ENCODE peak calls at places on chromosome 2, in ten cellular contexts. Q is stimulated activated CD4-positive, alpha-beta T cell treated with anti-CD3 and anti-CD28 coated beads, Interleukin-2, amount 100 ng/mL, for 48 hours; R is kidney tubule cell; M is AG08396; E is activated CD4-positive, alpha-beta T cell treated with anti-CD3 and anti-CD28 coated beads, Interleukin-2, amount 50 U/mL, for 1 hour; V is B cell; F is germinal center; S is memory B cell; D is ovary; A is GM12865. L is an unnamed sample.

GRCh38 chr2:237182422-237183123 is 96.9 kb downstream of the COPS8 start:
- DNase-seq in Q (no peak), R (no peak), M (no peak), E (no peak), V (no peak), F (no peak), S (no peak), D (peak; percentile 65), A (no peak), L (no peak)

GRCh38 chr2:187982668-187983067 is 309.0 kb upstream of the GULP1 start:
- DNase-seq in Q (no peak), R (peak; percentile 67), M (peak; percentile 53), E (no peak), V (peak; percentile 4), F (no peak), S (no peak), D (no peak), A (peak; percentile 67), L (no peak)

GRCh38 chr2:182625814-182626213 is 90.2 kb upstream of the DNAJC10 start:
- DNase-seq in Q (no peak), R (no peak), M (no peak), E (no peak), V (no peak), F (no peak), S (no peak), D (no peak), A (no peak), L (no peak)

GRCh38 chr2:19623488-19623887 is 265.1 kb upstream of the OSR1 start:
- DNase-seq in Q (no peak), R (peak; percentile 44), M (no peak), E (no peak), V (no peak), F (no peak), S (no peak), D (no peak), A (no peak), L (no peak)

GRCh38 chr2:20196881-20197204 is 28.1 kb downstream of the SDC1 start:
- DNase-seq in Q (no peak), R (no peak), M (no peak), E (no peak), V (no peak), F (no peak), S (no peak), D (no peak), A (no peak), L (no peak)

GRCh38 chr2:207054521-207054920 is 111.2 kb downstream of the KLF7 start:
- DNase-seq in Q (no peak), R (peak; percentile 46), M (no peak), E (no peak), V (no peak), F (no peak), S (no peak), D (no peak), A (no peak), L (no peak)

GRCh38 chr2:193101591-193101990 is 906.9 kb upstream of the TMEFF2 start:
- DNase-seq in Q (no peak), R (no peak), M (no peak), E (no peak), V (no peak), F (no peak), S (no peak), D (no peak), A (no peak), L (no peak)

GRCh38 chr2:221097949-221098348 is 474.2 kb downstream of the EPHA4 start:
- DNase-seq in Q (no peak), R (no peak), M (no peak), E (no peak), V (no peak), F (no peak), S (no peak), D (no peak), A (no peak), L (no peak)

GRCh38 chr2:9796056-9796792 is 47.0 kb upstream of the TAF1B start:
- DNase-seq in Q (no peak), R (no peak), M (no peak), E (no peak), V (no peak), F (no peak), S (no peak), D (no peak), A (no peak), L (no peak)

L was measured in K562.